ENCODE peak calls at places on chromosomes 4 and X, in eight cellular contexts. E is LHCN-M2; I is AG08396; P is BJ; G is astrocyte of the hippocampus; H is LoVo; N is activated naive CD4-positive, alpha-beta T cell; T is HCT116. S is an unnamed sample.

GRCh38 chr4:122764071-122764807 is 31.7 kb downstream of the BBS12 start:
- DNase-seq in E (peak), G (peak), T (no peak), I (no peak), H (no peak), N (no peak), P (no peak), S (no peak)

GRCh38 chrX:68902706-68903105 is 73.9 kb downstream of the EFNB1 start:
- DNase-seq in T (no peak), H (no peak), N (no peak), E (no peak), I (no peak), P (no peak), G (no peak), S (no peak)

GRCh38 chr4:98394134-98394533 is 132.9 kb downstream of the RAP1GDS1 start:
- DNase-seq in E (peak), G (peak), H (no peak), P (no peak), T (no peak), N (no peak), I (no peak), S (no peak)

GRCh38 chrX:110131031-110131430 is 128.1 kb downstream of the TMEM164 start:
- DNase-seq in P (no peak), T (no peak), E (no peak), G (no peak), H (no peak), N (no peak), I (no peak), S (no peak)

GRCh38 chr4:128846063-128846462 is 36.6 kb downstream of the JADE1 start:
- DNase-seq in I (no peak), T (no peak), G (no peak), H (no peak), P (no peak), E (no peak), N (no peak), S (no peak)

GRCh38 chrX:40772290-40772689 is 36.9 kb upstream of the MED14 start:
- DNase-seq in E (no peak), G (peak), I (no peak), T (peak), N (no peak), H (peak), P (peak), S (no peak)

GRCh38 chr4:8362483-8362882 is 78.0 kb downstream of the ACOX3 start:
- DNase-seq in G (peak), E (no peak), H (peak), N (no peak), T (no peak), I (no peak), P (no peak), S (no peak)

GRCh38 chrX:74325130-74326059 is 21.4 kb downstream of the ZCCHC13 start:
- DNase-seq in H (no peak), I (no peak), G (no peak), E (no peak), T (no peak), N (no peak), P (no peak), S (no peak)

GRCh38 chrX:153862369-153863250 is 23.4 kb downstream of the L1CAM start:
- DNase-seq in P (no peak), H (no peak), I (peak), T (no peak), E (no peak), G (no peak), N (no peak), S (no peak)

GRCh38 chr4:157204634-157205244 is 15.8 kb upstream of the GRIA2 start:
- DNase-seq in I (peak), N (no peak), G (no peak), H (peak), E (peak), T (peak), P (no peak), S (no peak)

GRCh38 chr4:48205092-48205491 is 64.5 kb downstream of the TEC start:
- DNase-seq in N (no peak), G (no peak), T (no peak), H (no peak), E (no peak), I (no peak), P (no peak), S (no peak)

GRCh38 chrX:41661366-41662095 is 27.2 kb upstream of the GPR34 start:
- DNase-seq in P (no peak), T (no peak), G (peak), H (no peak), I (no peak), E (peak), N (no peak), S (no peak)

GRCh38 chrX:104136241-104137019 is 20.4 kb downstream of the SLC25A53 start:
- DNase-seq in H (peak), T (peak), G (peak), N (peak), E (peak), P (no peak), I (peak), S (peak)

GRCh38 chrX:118975831-118976598 is 1.6 kb downstream of the LONRF3 start:
- DNase-seq in T (no peak), E (peak), G (peak), H (peak), P (no peak), N (peak), I (peak), S (no peak)

S was measured in AG09319.